ENCODE peak calls at places on chromosome 22, in seven cellular contexts. A is BJ, L is endothelial cell, Z is AG04450, R is HuH-7, D is GM04504, T is amygdala. G is an unnamed sample.

GRCh38 chr22:19755145-19755710 is 5.3 kb upstream of the TBX1 start:
- DNase-seq in A (no peak), L (no peak), Z (no peak), R (no peak), D (no peak), T (no peak), G (no peak)

GRCh38 chr22:30296324-30296723 is 7.0 kb upstream of the CASTOR1 start:
- DNase-seq in A (no peak), L (no peak), Z (no peak), R (no peak), D (no peak), T (no peak), G (no peak)

GRCh38 chr22:42813501-42813900 is 43.6 kb downstream of the ARFGAP3 start:
- DNase-seq in A (no peak), L (no peak), Z (no peak), R (no peak), D (no peak), T (no peak), G (no peak)

GRCh38 chr22:23138584-23139469 is 3.0 kb downstream of the RSPH14 start:
- DNase-seq in A (no peak), L (no peak), Z (no peak), R (no peak), D (no peak), T (no peak), G (no peak)

GRCh38 chr22:37589607-37590006 is 9.7 kb upstream of the LGALS2 start:
- DNase-seq in A (no peak), L (no peak), Z (no peak), R (no peak), D (no peak), T (no peak), G (no peak)

GRCh38 chr22:20524004-20524481 is 16.6 kb downstream of the MED15 start:
- DNase-seq in A (no peak), L (no peak), Z (no peak), R (no peak), D (no peak), T (no peak), G (no peak)

GRCh38 chr22:39859903-39860588 is 33.5 kb downstream of the ENTHD1 start:
- DNase-seq in A (no peak), L (no peak), Z (no peak), R (no peak), D (no peak), T (no peak), G (no peak)

GRCh38 chr22:29867260-29867659 is 15.7 kb upstream of the MTMR3 start:
- DNase-seq in A (no peak), L (no peak), Z (no peak), R (no peak), D (no peak), T (no peak), G (no peak)

GRCh38 chr22:32558681-32559355 is 84.2 kb downstream of the FBXO7 start:
- DNase-seq in A (peak; percentile 46), L (no peak), Z (peak; percentile 37), R (no peak), D (peak; percentile 66), T (no peak), G (no peak)

GRCh38 chr22:22908941-22909604 is 21.5 kb downstream of the IGLL5 start:
- DNase-seq in A (no peak), L (no peak), Z (no peak), R (no peak), D (no peak), T (no peak), G (no peak)

G was measured in AG04449.